ENCODE peak calls at places on chromosomes 4 and X, in four cellular contexts. One of them, this sample, is unnamed.

GRCh38 chrX:153333821-153334653 is at the start of gene ZNF275:
- DNase-seq in PC-9: peak; percentile 48
- DNase-seq in stomach: peak; percentile 82
- DNase-seq in CD4-positive, CD25-positive, alpha-beta regulatory T cell: peak; percentile 83
- DNase-seq in this sample: peak; percentile 47

GRCh38 chrX:115892787-115893671 is 277.5 kb upstream of the AGTR2 start:
- DNase-seq in PC-9: peak; percentile 95
- DNase-seq in stomach: peak; percentile 70
- DNase-seq in CD4-positive, CD25-positive, alpha-beta regulatory T cell: peak; percentile 51
- DNase-seq in this sample: no peak

GRCh38 chr4:74038161-74039064 is at the start of gene CXCL3:
- DNase-seq in PC-9: no peak
- DNase-seq in stomach: peak; percentile 81
- DNase-seq in CD4-positive, CD25-positive, alpha-beta regulatory T cell: no peak
- DNase-seq in this sample: no peak

GRCh38 chrX:30635630-30636029 is 17.6 kb upstream of the GK start:
- DNase-seq in PC-9: no peak
- DNase-seq in stomach: no peak
- DNase-seq in CD4-positive, CD25-positive, alpha-beta regulatory T cell: peak; percentile 26
- DNase-seq in this sample: no peak

GRCh38 chrX:40085086-40085551 is 12.6 kb downstream of the BCOR start:
- DNase-seq in PC-9: peak; percentile 80
- DNase-seq in stomach: no peak
- DNase-seq in CD4-positive, CD25-positive, alpha-beta regulatory T cell: no peak
- DNase-seq in this sample: no peak

GRCh38 chrX:135194684-135195083 is 23.5 kb upstream of the CT55 start:
- DNase-seq in PC-9: no peak
- DNase-seq in stomach: no peak
- DNase-seq in CD4-positive, CD25-positive, alpha-beta regulatory T cell: no peak
- DNase-seq in this sample: no peak

GRCh38 chr4:104490770-104491395 is 3.8 kb downstream of the CXXC4 start:
- DNase-seq in PC-9: no peak
- DNase-seq in stomach: peak; percentile 65
- DNase-seq in CD4-positive, CD25-positive, alpha-beta regulatory T cell: peak; percentile 13
- DNase-seq in this sample: peak; percentile 39

GRCh38 chr4:185396724-185397402 is at the start of gene ANKRD37:
- DNase-seq in PC-9: peak; percentile 86
- DNase-seq in stomach: peak; percentile 69
- DNase-seq in CD4-positive, CD25-positive, alpha-beta regulatory T cell: no peak
- DNase-seq in this sample: no peak

GRCh38 chr4:108165601-108166000 is 3.1 kb downstream of the LEF1 start:
- DNase-seq in PC-9: no peak
- DNase-seq in stomach: no peak
- DNase-seq in CD4-positive, CD25-positive, alpha-beta regulatory T cell: peak; percentile 58
- DNase-seq in this sample: no peak

GRCh38 chr4:52966781-52967180 is 104.7 kb downstream of the RASL11B start:
- DNase-seq in PC-9: no peak
- DNase-seq in stomach: no peak
- DNase-seq in CD4-positive, CD25-positive, alpha-beta regulatory T cell: no peak
- DNase-seq in this sample: no peak

GRCh38 chrX:114970806-114971205 is 46.6 kb downstream of the IL13RA2 start:
- DNase-seq in PC-9: no peak
- DNase-seq in stomach: no peak
- DNase-seq in CD4-positive, CD25-positive, alpha-beta regulatory T cell: no peak
- DNase-seq in this sample: no peak

GRCh38 chr4:127630152-127630551 is 2.6 kb upstream of the INTU start:
- DNase-seq in PC-9: no peak
- DNase-seq in stomach: no peak
- DNase-seq in CD4-positive, CD25-positive, alpha-beta regulatory T cell: no peak
- DNase-seq in this sample: no peak

GRCh38 chr4:99013402-99013843 is 17.9 kb downstream of the METAP1 start:
- DNase-seq in PC-9: no peak
- DNase-seq in stomach: no peak
- DNase-seq in CD4-positive, CD25-positive, alpha-beta regulatory T cell: no peak
- DNase-seq in this sample: no peak

GRCh38 chr4:71980976-71981375 is 50.8 kb upstream of the NPFFR2 start:
- DNase-seq in PC-9: no peak
- DNase-seq in stomach: no peak
- DNase-seq in CD4-positive, CD25-positive, alpha-beta regulatory T cell: no peak
- DNase-seq in this sample: no peak

GRCh38 chr4:8847764-8848163 is 23.9 kb downstream of the HMX1 start:
- DNase-seq in PC-9: no peak
- DNase-seq in stomach: no peak
- DNase-seq in CD4-positive, CD25-positive, alpha-beta regulatory T cell: no peak
- DNase-seq in this sample: no peak

GRCh38 chrX:153924149-153924861 is 1.8 kb downstream of the ARHGAP4 start:
- DNase-seq in PC-9: no peak
- DNase-seq in stomach: peak; percentile 44
- DNase-seq in CD4-positive, CD25-positive, alpha-beta regulatory T cell: peak; percentile 49
- DNase-seq in this sample: no peak

GRCh38 chrX:153773218-153773611 is 7.6 kb upstream of the SRPK3 start:
- DNase-seq in PC-9: no peak
- DNase-seq in stomach: no peak
- DNase-seq in CD4-positive, CD25-positive, alpha-beta regulatory T cell: no peak
- DNase-seq in this sample: no peak

GRCh38 chr4:42282081-42282901 is 115.0 kb upstream of the SHISA3 start:
- DNase-seq in PC-9: no peak
- DNase-seq in stomach: peak; percentile 30
- DNase-seq in CD4-positive, CD25-positive, alpha-beta regulatory T cell: peak; percentile 25
- DNase-seq in this sample: peak; percentile 64

GRCh38 chrX:103338663-103339062 is 8.6 kb downstream of the TCEAL7 start:
- DNase-seq in PC-9: no peak
- DNase-seq in stomach: no peak
- DNase-seq in CD4-positive, CD25-positive, alpha-beta regulatory T cell: no peak
- DNase-seq in this sample: no peak

GRCh38 chrX:48511561-48511960 is 2.8 kb downstream of the PORCN start:
- DNase-seq in PC-9: no peak
- DNase-seq in stomach: no peak
- DNase-seq in CD4-positive, CD25-positive, alpha-beta regulatory T cell: no peak
- DNase-seq in this sample: no peak

GRCh38 chr4:30380404-30380998 is 339.7 kb upstream of the PCDH7 start:
- DNase-seq in PC-9: peak; percentile 35
- DNase-seq in stomach: peak; percentile 44
- DNase-seq in CD4-positive, CD25-positive, alpha-beta regulatory T cell: no peak
- DNase-seq in this sample: peak; percentile 69

GRCh38 chrX:9650091-9650490 is 115.6 kb downstream of the GPR143 start:
- DNase-seq in PC-9: no peak
- DNase-seq in stomach: no peak
- DNase-seq in CD4-positive, CD25-positive, alpha-beta regulatory T cell: no peak
- DNase-seq in this sample: no peak

GRCh38 chrX:29257516-29257915 is 670.3 kb downstream of the IL1RAPL1 start:
- DNase-seq in PC-9: no peak
- DNase-seq in stomach: no peak
- DNase-seq in CD4-positive, CD25-positive, alpha-beta regulatory T cell: no peak
- DNase-seq in this sample: no peak

GRCh38 chr4:118865091-118865708 is 23.5 kb upstream of the SYNPO2 start:
- DNase-seq in PC-9: no peak
- DNase-seq in stomach: peak; percentile 52
- DNase-seq in CD4-positive, CD25-positive, alpha-beta regulatory T cell: peak; percentile 13
- DNase-seq in this sample: peak; percentile 23

GRCh38 chr4:55617587-55618197 is 18.4 kb downstream of the NMU start:
- DNase-seq in PC-9: no peak
- DNase-seq in stomach: no peak
- DNase-seq in CD4-positive, CD25-positive, alpha-beta regulatory T cell: no peak
- DNase-seq in this sample: no peak

GRCh38 chrX:63354484-63354883 is 3.4 kb upstream of the SPIN4 start:
- DNase-seq in PC-9: no peak
- DNase-seq in stomach: no peak
- DNase-seq in CD4-positive, CD25-positive, alpha-beta regulatory T cell: no peak
- DNase-seq in this sample: peak; percentile 15

GRCh38 chrX:77493677-77494553 is 46.7 kb downstream of the FGF16 start:
- DNase-seq in PC-9: no peak
- DNase-seq in stomach: no peak
- DNase-seq in CD4-positive, CD25-positive, alpha-beta regulatory T cell: no peak
- DNase-seq in this sample: no peak

GRCh38 chr4:85777908-85778808 is 303.2 kb downstream of the ARHGAP24 start:
- DNase-seq in PC-9: no peak
- DNase-seq in stomach: no peak
- DNase-seq in CD4-positive, CD25-positive, alpha-beta regulatory T cell: no peak
- DNase-seq in this sample: no peak

GRCh38 chr4:1194028-1194900 is 21.9 kb upstream of the SPON2 start:
- DNase-seq in PC-9: no peak
- DNase-seq in stomach: peak; percentile 40
- DNase-seq in CD4-positive, CD25-positive, alpha-beta regulatory T cell: no peak
- DNase-seq in this sample: no peak
- H3K4me3 ChIP-seq in PC-9: no peak overlapping the region
- H3K4me3 ChIP-seq in stomach: no peak overlapping the region
- H3K4me3 ChIP-seq in CD4-positive, CD25-positive, alpha-beta regulatory T cell: no peak overlapping the region
- H3K4me3 ChIP-seq in this sample: no peak overlapping the region

GRCh38 chrX:51737062-51737461 is 6.2 kb upstream of the GSPT2 start:
- DNase-seq in PC-9: no peak
- DNase-seq in stomach: no peak
- DNase-seq in CD4-positive, CD25-positive, alpha-beta regulatory T cell: no peak
- DNase-seq in this sample: no peak

GRCh38 chrX:51743179-51743957 is at the start of gene GSPT2:
- DNase-seq in PC-9: no peak
- DNase-seq in stomach: peak; percentile 55
- DNase-seq in CD4-positive, CD25-positive, alpha-beta regulatory T cell: peak; percentile 57
- DNase-seq in this sample: peak; percentile 74

GRCh38 chrX:51747671-51748070 is 4.4 kb downstream of the GSPT2 start:
- DNase-seq in PC-9: no peak
- DNase-seq in stomach: no peak
- DNase-seq in CD4-positive, CD25-positive, alpha-beta regulatory T cell: no peak
- DNase-seq in this sample: no peak

DNA sequence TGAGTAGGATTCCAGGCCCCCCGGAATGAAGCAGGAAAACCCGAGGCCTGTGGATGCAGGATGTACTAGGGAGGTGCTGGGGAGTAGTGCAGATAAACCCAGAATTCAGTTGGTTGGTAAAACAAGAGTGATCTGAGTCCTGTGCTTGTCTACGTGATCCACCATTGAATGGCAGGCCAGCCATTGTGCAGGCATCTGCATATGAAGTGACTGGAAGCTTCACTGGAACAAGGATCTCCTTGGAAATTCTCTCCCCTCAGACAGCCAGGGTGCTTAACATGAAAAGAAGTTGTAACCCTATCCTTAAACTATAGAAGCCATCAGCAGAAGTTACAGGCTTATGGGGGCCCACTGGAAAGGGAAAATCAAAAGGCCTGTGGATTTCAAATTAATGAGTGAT is 656 bp upstream of the GSPT2 start:
- DNase-seq in PC-9: no peak
- DNase-seq in stomach: no peak
- DNase-seq in CD4-positive, CD25-positive, alpha-beta regulatory T cell: no peak
- DNase-seq in this sample: no peak
- H3K4me3 ChIP-seq in PC-9: no peak overlapping the region
- H3K4me3 ChIP-seq in stomach: peak overlapping the region; percentile 72
- H3K4me3 ChIP-seq in CD4-positive, CD25-positive, alpha-beta regulatory T cell: peak overlapping the region; percentile 75
- H3K4me3 ChIP-seq in this sample: peak overlapping the region; percentile 70

GRCh38 chr4:27692098-27692679 is 831.5 kb downstream of the STIM2 start:
- DNase-seq in PC-9: no peak
- DNase-seq in stomach: no peak
- DNase-seq in CD4-positive, CD25-positive, alpha-beta regulatory T cell: no peak
- DNase-seq in this sample: peak; percentile 42

DNA sequence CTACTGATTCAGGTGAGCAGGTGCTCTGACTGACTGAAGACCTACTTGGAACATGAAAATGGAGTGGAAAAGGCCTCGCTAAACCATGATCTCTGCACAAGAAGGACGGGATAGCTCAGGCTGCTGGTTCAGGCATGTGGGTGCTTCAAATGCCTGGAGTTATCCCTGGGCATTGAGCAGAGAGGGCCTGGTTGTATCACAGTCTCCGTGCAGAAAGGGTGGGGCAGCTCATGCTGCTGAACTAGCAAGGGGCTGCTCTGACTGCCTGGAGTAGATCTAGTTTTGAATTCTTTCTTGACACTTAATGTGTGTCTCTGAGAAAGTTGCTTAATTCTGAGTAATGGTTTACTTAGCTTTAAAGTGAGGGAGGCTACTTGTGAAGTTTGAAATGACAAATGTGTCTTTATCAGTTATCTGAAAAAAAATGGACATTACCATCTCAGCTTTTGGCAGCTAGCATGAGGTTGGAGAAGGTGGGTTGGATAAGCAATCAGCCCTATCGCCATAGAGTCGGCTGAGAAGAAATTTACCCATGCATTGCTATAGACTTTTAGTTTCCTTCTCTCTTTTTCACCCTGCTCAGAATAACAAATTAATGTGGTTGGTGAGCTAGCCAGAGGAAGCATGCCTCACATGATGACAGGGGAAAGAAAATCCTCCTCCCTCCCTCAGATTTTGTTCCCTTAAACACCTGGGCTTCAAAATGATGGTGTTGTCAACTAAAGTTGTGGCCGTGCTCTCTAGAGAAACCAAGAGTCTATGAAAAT is 832.4 kb downstream of the STIM2 start:
- DNase-seq in PC-9: no peak
- DNase-seq in stomach: no peak
- DNase-seq in CD4-positive, CD25-positive, alpha-beta regulatory T cell: no peak
- DNase-seq in this sample: no peak
- H3K4me3 ChIP-seq in PC-9: no peak overlapping the region
- H3K4me3 ChIP-seq in stomach: no peak overlapping the region
- H3K4me3 ChIP-seq in CD4-positive, CD25-positive, alpha-beta regulatory T cell: no peak overlapping the region
- H3K4me3 ChIP-seq in this sample: no peak overlapping the region

DNA sequence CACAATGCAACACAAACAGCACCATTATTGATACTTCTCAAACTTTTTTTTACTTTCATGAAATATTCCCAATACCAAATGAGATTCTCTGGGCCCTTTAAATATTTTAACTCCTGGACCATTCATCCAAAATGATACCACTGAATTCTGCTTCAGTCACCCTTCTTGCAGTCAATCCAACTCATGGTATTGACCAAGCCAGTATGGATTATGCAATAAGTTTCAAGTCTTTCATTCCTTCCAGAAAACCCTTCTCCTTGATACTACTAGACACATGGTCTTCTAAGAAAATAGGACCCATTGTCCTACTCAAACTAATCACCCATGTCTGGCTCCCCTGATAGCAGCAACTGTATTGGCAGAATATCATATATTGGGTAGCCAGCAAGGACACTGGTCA is 23.0 kb downstream of the ZNF721 start:
- DNase-seq in PC-9: no peak
- DNase-seq in stomach: no peak
- DNase-seq in CD4-positive, CD25-positive, alpha-beta regulatory T cell: no peak
- DNase-seq in this sample: no peak
- H3K4me3 ChIP-seq in PC-9: no peak overlapping the region
- H3K4me3 ChIP-seq in stomach: no peak overlapping the region
- H3K4me3 ChIP-seq in CD4-positive, CD25-positive, alpha-beta regulatory T cell: no peak overlapping the region
- H3K4me3 ChIP-seq in this sample: no peak overlapping the region